ENCODE peak calls at places on chromosomes 1 and 21, in eight cellular contexts. Y, W, F, I, O, J, T and B are unnamed samples.

GRCh38 chr1:185929759-185930158 is 195.6 kb downstream of the HMCN1 start:
- DNase-seq in Y (peak; percentile 17), W (no peak), F (peak; percentile 68), I (no peak), O (no peak), J (no peak), T (no peak), B (no peak)

GRCh38 chr1:59458884-59459283 is 162.0 kb downstream of the FGGY start:
- DNase-seq in Y (no peak), W (no peak), F (no peak), I (no peak), O (no peak), J (no peak), T (no peak), B (no peak)

GRCh38 chr1:85289848-85290335 is 13.5 kb upstream of the BCL10 start:
- DNase-seq in Y (no peak), W (no peak), F (no peak), I (no peak), O (no peak), J (no peak), T (no peak), B (no peak)

GRCh38 chr1:210775289-210775688 is 358.7 kb downstream of the KCNH1 start:
- DNase-seq in Y (no peak), W (no peak), F (no peak), I (no peak), O (no peak), J (no peak), T (no peak), B (no peak)

GRCh38 chr1:68116643-68117235 is 66.3 kb upstream of the DIRAS3 start:
- DNase-seq in Y (peak; percentile 59), W (no peak), F (peak; percentile 48), I (peak; percentile 72), O (peak; percentile 52), J (no peak), T (no peak), B (no peak)

GRCh38 chr1:24282491-24282890 is 36.7 kb upstream of the GRHL3 start:
- DNase-seq in Y (no peak), W (no peak), F (no peak), I (no peak), O (no peak), J (no peak), T (no peak), B (no peak)

GRCh38 chr21:45012661-45013270 is 61.6 kb upstream of the ADARB1 start:
- DNase-seq in Y (no peak), W (no peak), F (no peak), I (peak; percentile 71), O (no peak), J (no peak), T (peak; percentile 14), B (no peak)

GRCh38 chr1:38071530-38072266 is 25.1 kb upstream of the POU3F1 start:
- DNase-seq in Y (peak; percentile 46), W (no peak), F (peak; percentile 27), I (peak; percentile 66), O (no peak), J (no peak), T (no peak), B (no peak)

GRCh38 chr1:184424171-184424570 is 37.3 kb downstream of the C1orf21 start:
- DNase-seq in Y (peak; percentile 42), W (no peak), F (no peak), I (no peak), O (no peak), J (no peak), T (no peak), B (no peak)

GRCh38 chr1:174274452-174274851 is 115.1 kb downstream of the RABGAP1L start:
- DNase-seq in Y (peak; percentile 9), W (no peak), F (peak; percentile 13), I (no peak), O (no peak), J (no peak), T (no peak), B (no peak)

GRCh38 chr1:162033445-162033844 is 9.8 kb upstream of the OLFML2B start:
- DNase-seq in Y (no peak), W (peak; percentile 17), F (no peak), I (no peak), O (peak; percentile 32), J (peak; percentile 92), T (no peak), B (no peak)

GRCh38 chr1:246220495-246221065 is 286.5 kb downstream of the SMYD3 start:
- DNase-seq in Y (no peak), W (peak; percentile 44), F (no peak), I (no peak), O (no peak), J (no peak), T (no peak), B (no peak)

GRCh38 chr1:234488954-234489691 is 10.1 kb upstream of the TARBP1 start:
- DNase-seq in Y (no peak), W (no peak), F (no peak), I (no peak), O (no peak), J (no peak), T (no peak), B (no peak)

GRCh38 chr1:32623775-32624174 is 26.6 kb downstream of the ZBTB8OS start:
- DNase-seq in Y (no peak), W (no peak), F (no peak), I (no peak), O (no peak), J (no peak), T (no peak), B (no peak)

GRCh38 chr1:93827633-93828436 is 51.2 kb downstream of the DNTTIP2 start:
- DNase-seq in Y (peak; percentile 70), W (no peak), F (no peak), I (no peak), O (no peak), J (no peak), T (no peak), B (no peak)

DNA sequence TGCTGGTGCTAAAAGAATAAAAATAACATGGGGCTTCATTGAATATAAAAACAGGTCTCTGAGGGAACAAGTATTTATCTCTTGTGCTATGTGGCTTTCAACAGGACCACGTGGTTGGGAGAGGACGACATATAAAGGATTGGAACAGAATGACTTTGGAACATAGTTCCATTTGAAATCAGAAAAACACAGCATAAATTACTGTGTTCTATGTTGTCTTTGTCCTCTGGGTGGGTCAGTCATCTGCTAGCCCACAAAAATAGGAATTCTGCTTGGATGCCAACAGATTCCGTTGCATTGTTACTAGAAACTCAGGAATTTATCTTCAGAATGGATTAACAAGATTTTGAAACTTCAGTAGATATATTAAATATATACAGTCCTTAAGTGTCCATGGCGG is 5.9 kb downstream of the CEP85 start:
- DNase-seq in Y (no peak), W (no peak), F (peak; percentile 83), I (no peak), O (no peak), J (no peak), T (no peak), B (no peak)
- H3K36me3 ChIP-seq in Y (peaks cover 11% of the 10 kb centered on the region), W (peaks cover 10% of the 10 kb centered on the region), F (no peaks in the 10 kb centered on the region), I (peaks cover 11% of the 10 kb centered on the region), O (peaks cover 9% of the 10 kb centered on the region), J (no peaks in the 10 kb centered on the region), T (peaks cover 10% of the 10 kb centered on the region), B (peaks cover 18% of the 10 kb centered on the region)

GRCh38 chr21:41751621-41752020 is 15.2 kb downstream of the RIPK4 start:
- DNase-seq in Y (no peak), W (peak; percentile 33), F (no peak), I (no peak), O (no peak), J (no peak), T (no peak), B (no peak)

GRCh38 chr21:41750532-41751151 is 16.2 kb downstream of the RIPK4 start:
- DNase-seq in Y (no peak), W (peak; percentile 66), F (no peak), I (no peak), O (no peak), J (no peak), T (no peak), B (no peak)

GRCh38 chr21:41749286-41749685 is 17.6 kb downstream of the RIPK4 start:
- DNase-seq in Y (no peak), W (no peak), F (no peak), I (no peak), O (no peak), J (no peak), T (no peak), B (no peak)

GRCh38 chr21:41747943-41748738 is 18.7 kb downstream of the RIPK4 start:
- DNase-seq in Y (no peak), W (peak; percentile 20), F (no peak), I (no peak), O (no peak), J (no peak), T (no peak), B (no peak)

GRCh38 chr21:41750051-41750450 is 16.8 kb downstream of the RIPK4 start:
- DNase-seq in Y (no peak), W (peak; percentile 33), F (no peak), I (no peak), O (no peak), J (no peak), T (no peak), B (no peak)
- H3K4me1 ChIP-seq in Y (peaks cover 38% of the 10 kb centered on the region), W (peaks cover 11% of the 10 kb centered on the region), F (peaks cover 11% of the 10 kb centered on the region), I (peaks cover 27% of the 10 kb centered on the region), O (no peaks in the 10 kb centered on the region), J (peaks cover 35% of the 10 kb centered on the region), T (peaks cover 6% of the 10 kb centered on the region), B (no peaks in the 10 kb centered on the region)

DNA sequence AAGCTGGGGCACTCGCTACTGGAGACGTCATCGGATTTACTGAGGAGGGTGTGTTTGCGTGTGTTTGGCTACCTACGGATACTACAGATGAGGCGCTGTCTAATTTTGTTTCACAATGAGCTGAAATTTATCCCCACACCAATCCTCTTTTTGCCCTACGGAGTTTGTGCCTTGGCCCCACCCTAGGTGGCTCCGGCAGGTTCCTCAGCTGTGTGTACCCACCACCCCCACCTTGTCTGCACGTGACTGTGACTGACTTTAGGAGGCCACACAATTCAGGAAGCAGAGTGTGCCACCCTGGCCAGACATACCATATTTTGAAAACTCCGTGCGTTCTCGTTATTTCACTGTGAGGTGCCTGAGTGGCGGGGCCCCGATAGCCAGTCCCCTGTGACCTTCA is 63.7 kb downstream of the AGPAT3 start:
- DNase-seq in Y (no peak), W (no peak), F (no peak), I (no peak), O (no peak), J (no peak), T (no peak), B (no peak)
- H3K36me3 ChIP-seq in Y (peaks cover 8% of the 10 kb centered on the region), W (peaks cover 37% of the 10 kb centered on the region), F (peaks cover 2% of the 10 kb centered on the region), I (no peaks in the 10 kb centered on the region), O (no peaks in the 10 kb centered on the region), J (peaks cover 20% of the 10 kb centered on the region), T (no peaks in the 10 kb centered on the region), B (peaks cover 26% of the 10 kb centered on the region)

GRCh38 chr1:54336121-54336520 is 70.1 kb downstream of the SSBP3 start:
- DNase-seq in Y (no peak), W (no peak), F (no peak), I (no peak), O (no peak), J (no peak), T (no peak), B (no peak)

GRCh38 chr1:54337034-54337433 is 69.2 kb downstream of the SSBP3 start:
- DNase-seq in Y (no peak), W (no peak), F (no peak), I (no peak), O (no peak), J (no peak), T (no peak), B (no peak)

GRCh38 chr1:54335396-54336056 is 70.7 kb downstream of the SSBP3 start:
- DNase-seq in Y (peak; percentile 99), W (no peak), F (peak; percentile 94), I (no peak), O (peak; percentile 87), J (peak; percentile 86), T (no peak), B (no peak)

GRCh38 chr1:54332781-54333585 is 73.2 kb downstream of the SSBP3 start:
- DNase-seq in Y (no peak), W (peak; percentile 50), F (no peak), I (no peak), O (peak; percentile 66), J (no peak), T (no peak), B (no peak)

GRCh38 chr1:54334996-54335395 is 71.2 kb downstream of the SSBP3 start:
- DNase-seq in Y (peak; percentile 88), W (no peak), F (peak; percentile 51), I (no peak), O (no peak), J (no peak), T (no peak), B (no peak)
- H3K4me1 ChIP-seq in Y (peaks cover 18% of the 10 kb centered on the region), W (peaks cover 55% of the 10 kb centered on the region), F (peaks cover 33% of the 10 kb centered on the region), I (peaks cover 84% of the 10 kb centered on the region), O (peaks cover 98% of the 10 kb centered on the region), J (peaks cover 80% of the 10 kb centered on the region), T (no peaks in the 10 kb centered on the region), B (peaks cover 5% of the 10 kb centered on the region)